ENCODE peak calls at places on chromosomes 5 and 9, in eight cellular contexts. One of them, this sample, is unnamed.

GRCh38 chr5:163585206-163585605 is 79.8 kb downstream of the MAT2B start:
- DNase-seq in GM12878: no peak
- DNase-seq in sigmoid colon: no peak
- DNase-seq in prostate gland: no peak
- DNase-seq in GM12891: no peak
- DNase-seq in SK-N-SH: no peak
- DNase-seq in GM23338: no peak
- DNase-seq in HCT116: no peak
- DNase-seq in this sample: no peak

GRCh38 chr5:36696059-36696673 is 89.8 kb downstream of the SLC1A3 start:
- DNase-seq in GM12891: no peak
- DNase-seq in prostate gland: peak
- DNase-seq in GM23338: peak
- DNase-seq in HCT116: peak
- DNase-seq in SK-N-SH: peak
- DNase-seq in sigmoid colon: peak
- DNase-seq in GM12878: no peak
- DNase-seq in this sample: peak

GRCh38 chr9:114216081-114216480 is 60.7 kb downstream of the COL27A1 start:
- DNase-seq in GM23338: no peak
- DNase-seq in GM12891: no peak
- DNase-seq in HCT116: no peak
- DNase-seq in sigmoid colon: no peak
- DNase-seq in prostate gland: peak
- DNase-seq in GM12878: no peak
- DNase-seq in SK-N-SH: peak
- DNase-seq in this sample: peak

GRCh38 chr5:14200312-14200990 is 57.3 kb downstream of the TRIO start:
- DNase-seq in GM23338: no peak
- DNase-seq in sigmoid colon: no peak
- DNase-seq in HCT116: no peak
- DNase-seq in GM12878: no peak
- DNase-seq in SK-N-SH: no peak
- DNase-seq in GM12891: no peak
- DNase-seq in prostate gland: no peak
- DNase-seq in this sample: no peak

GRCh38 chr9:15735083-15735974 is 182.5 kb downstream of the CCDC171 start:
- DNase-seq in prostate gland: peak
- DNase-seq in sigmoid colon: no peak
- DNase-seq in HCT116: no peak
- DNase-seq in GM12891: no peak
- DNase-seq in GM12878: no peak
- DNase-seq in SK-N-SH: no peak
- DNase-seq in GM23338: no peak
- DNase-seq in this sample: no peak

GRCh38 chr9:37371565-37372464 is 50.7 kb upstream of the GRHPR start:
- DNase-seq in sigmoid colon: no peak
- DNase-seq in SK-N-SH: no peak
- DNase-seq in prostate gland: no peak
- DNase-seq in HCT116: no peak
- DNase-seq in GM12891: no peak
- DNase-seq in GM23338: no peak
- DNase-seq in GM12878: peak
- DNase-seq in this sample: no peak

GRCh38 chr5:35626108-35626507 is 8.4 kb downstream of the SPEF2 start:
- DNase-seq in GM12878: no peak
- DNase-seq in GM12891: no peak
- DNase-seq in sigmoid colon: no peak
- DNase-seq in SK-N-SH: no peak
- DNase-seq in GM23338: no peak
- DNase-seq in HCT116: no peak
- DNase-seq in prostate gland: no peak
- DNase-seq in this sample: no peak

GRCh38 chr5:63055421-63055820 is 476.8 kb downstream of the LRRC70 start:
- DNase-seq in prostate gland: no peak
- DNase-seq in GM12891: no peak
- DNase-seq in SK-N-SH: no peak
- DNase-seq in GM23338: peak
- DNase-seq in sigmoid colon: no peak
- DNase-seq in GM12878: no peak
- DNase-seq in HCT116: no peak
- DNase-seq in this sample: no peak

GRCh38 chr9:129810788-129811187 is 7.8 kb downstream of the TOR1B start:
- DNase-seq in GM12878: no peak
- DNase-seq in GM12891: no peak
- DNase-seq in HCT116: no peak
- DNase-seq in SK-N-SH: no peak
- DNase-seq in GM23338: no peak
- DNase-seq in prostate gland: no peak
- DNase-seq in sigmoid colon: no peak
- DNase-seq in this sample: no peak

GRCh38 chr5:102536323-102536928 is 37.6 kb upstream of the SLCO6A1 start:
- DNase-seq in HCT116: peak
- DNase-seq in SK-N-SH: peak
- DNase-seq in prostate gland: no peak
- DNase-seq in GM12891: no peak
- DNase-seq in sigmoid colon: no peak
- DNase-seq in GM23338: no peak
- DNase-seq in GM12878: no peak
- DNase-seq in this sample: no peak

GRCh38 chr5:180133971-180134508 is 62.5 kb upstream of the RNF130 start:
- DNase-seq in HCT116: no peak
- DNase-seq in GM23338: no peak
- DNase-seq in sigmoid colon: no peak
- DNase-seq in GM12891: no peak
- DNase-seq in SK-N-SH: no peak
- DNase-seq in GM12878: no peak
- DNase-seq in prostate gland: no peak
- DNase-seq in this sample: no peak

GRCh38 chr5:176530983-176531901 is 6.0 kb downstream of the RNF44 start:
- DNase-seq in GM12891: no peak
- DNase-seq in sigmoid colon: peak
- DNase-seq in GM23338: no peak
- DNase-seq in SK-N-SH: peak
- DNase-seq in HCT116: no peak
- DNase-seq in prostate gland: no peak
- DNase-seq in GM12878: no peak
- DNase-seq in this sample: no peak

GRCh38 chr5:126428421-126428820 is 5.2 kb downstream of the GRAMD2B start:
- DNase-seq in SK-N-SH: no peak
- DNase-seq in GM12878: no peak
- DNase-seq in GM23338: no peak
- DNase-seq in GM12891: no peak
- DNase-seq in HCT116: no peak
- DNase-seq in sigmoid colon: no peak
- DNase-seq in prostate gland: no peak
- DNase-seq in this sample: no peak

GRCh38 chr9:104264431-104264830 is 170.3 kb downstream of the SMC2 start:
- DNase-seq in prostate gland: no peak
- DNase-seq in sigmoid colon: no peak
- DNase-seq in GM12878: no peak
- DNase-seq in HCT116: no peak
- DNase-seq in SK-N-SH: no peak
- DNase-seq in GM12891: no peak
- DNase-seq in GM23338: no peak
- DNase-seq in this sample: no peak

GRCh38 chr5:135031146-135031812 is 2.7 kb downstream of the PITX1 start:
- DNase-seq in GM12891: no peak
- DNase-seq in sigmoid colon: peak
- DNase-seq in SK-N-SH: peak
- DNase-seq in GM23338: peak
- DNase-seq in GM12878: no peak
- DNase-seq in prostate gland: no peak
- DNase-seq in HCT116: no peak
- DNase-seq in this sample: no peak

GRCh38 chr5:173495225-173495904 is 121.1 kb downstream of the BOD1 start:
- DNase-seq in HCT116: no peak
- DNase-seq in sigmoid colon: no peak
- DNase-seq in GM12891: no peak
- DNase-seq in GM12878: no peak
- DNase-seq in prostate gland: no peak
- DNase-seq in GM23338: no peak
- DNase-seq in SK-N-SH: no peak
- DNase-seq in this sample: no peak

GRCh38 chr9:114303977-114304376 is 18.9 kb upstream of the ORM1 start:
- DNase-seq in GM12891: no peak
- DNase-seq in prostate gland: no peak
- DNase-seq in GM12878: no peak
- DNase-seq in sigmoid colon: no peak
- DNase-seq in HCT116: no peak
- DNase-seq in GM23338: no peak
- DNase-seq in SK-N-SH: no peak
- DNase-seq in this sample: no peak

GRCh38 chr5:180161420-180162303 is 47.3 kb downstream of the RASGEF1C start:
- DNase-seq in prostate gland: no peak
- DNase-seq in GM12891: no peak
- DNase-seq in GM23338: peak
- DNase-seq in GM12878: no peak
- DNase-seq in SK-N-SH: peak
- DNase-seq in HCT116: no peak
- DNase-seq in sigmoid colon: peak
- DNase-seq in this sample: peak

GRCh38 chr9:95102572-95102971 is 214.9 kb downstream of the FANCC start:
- DNase-seq in GM12878: no peak
- DNase-seq in GM23338: peak
- DNase-seq in GM12891: no peak
- DNase-seq in SK-N-SH: no peak
- DNase-seq in sigmoid colon: no peak
- DNase-seq in prostate gland: no peak
- DNase-seq in HCT116: no peak
- DNase-seq in this sample: no peak
- TF ChIP-seq POLR2AphosphoS5 in GM12878: no peak
- TF ChIP-seq POLR2AphosphoS5 in GM23338: no peak
- TF ChIP-seq POLR2AphosphoS5 in GM12891: no peak
- TF ChIP-seq POLR2AphosphoS5 in SK-N-SH: no peak
- TF ChIP-seq POLR2AphosphoS5 in sigmoid colon: no peak
- TF ChIP-seq POLR2AphosphoS5 in prostate gland: no peak
- TF ChIP-seq POLR2AphosphoS5 in HCT116: no peak
- TF ChIP-seq POLR2AphosphoS5 in this sample: no peak

DNA sequence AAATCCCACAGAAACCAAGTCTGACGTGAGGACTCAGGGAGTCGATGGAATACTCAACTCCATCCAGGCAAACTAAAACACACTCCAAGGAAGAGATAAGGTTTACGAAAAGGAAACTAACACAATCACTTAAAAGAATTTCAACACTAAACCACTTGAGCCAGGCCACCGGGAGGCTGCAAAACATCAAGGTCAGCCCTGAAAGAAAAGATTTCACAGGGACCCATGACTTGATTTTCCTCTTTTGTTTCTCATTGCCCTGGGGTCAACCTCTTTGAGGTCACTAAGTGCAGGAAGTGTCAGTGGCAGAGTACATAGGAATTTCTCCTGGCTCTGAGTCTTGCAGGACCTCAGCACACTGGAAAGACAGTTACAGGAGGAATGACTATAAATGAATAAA is 77.8 kb upstream of the TARS1 start:
- DNase-seq in sigmoid colon: peak
- DNase-seq in GM12891: no peak
- DNase-seq in GM23338: peak
- DNase-seq in prostate gland: no peak
- DNase-seq in HCT116: no peak
- DNase-seq in GM12878: no peak
- DNase-seq in SK-N-SH: no peak
- DNase-seq in this sample: no peak
- TF ChIP-seq POLR2AphosphoS5 in sigmoid colon: peak
- TF ChIP-seq POLR2AphosphoS5 in GM12891: no peak
- TF ChIP-seq POLR2AphosphoS5 in GM23338: no peak
- TF ChIP-seq POLR2AphosphoS5 in prostate gland: no peak
- TF ChIP-seq POLR2AphosphoS5 in HCT116: no peak
- TF ChIP-seq POLR2AphosphoS5 in GM12878: no peak
- TF ChIP-seq POLR2AphosphoS5 in SK-N-SH: no peak
- TF ChIP-seq POLR2AphosphoS5 in this sample: no peak

GRCh38 chr9:35776018-35776417 is 15.4 kb upstream of the NPR2 start:
- DNase-seq in GM12891: no peak
- DNase-seq in sigmoid colon: no peak
- DNase-seq in GM23338: no peak
- DNase-seq in HCT116: no peak
- DNase-seq in prostate gland: no peak
- DNase-seq in GM12878: no peak
- DNase-seq in SK-N-SH: no peak
- DNase-seq in this sample: no peak

GRCh38 chr9:35771943-35772342 is 17.9 kb upstream of the MSMP start:
- DNase-seq in sigmoid colon: no peak
- DNase-seq in GM12891: no peak
- DNase-seq in HCT116: no peak
- DNase-seq in SK-N-SH: no peak
- DNase-seq in prostate gland: no peak
- DNase-seq in GM12878: no peak
- DNase-seq in GM23338: no peak
- DNase-seq in this sample: no peak

GRCh38 chr9:35771524-35771923 is 17.4 kb upstream of the MSMP start:
- DNase-seq in HCT116: no peak
- DNase-seq in sigmoid colon: no peak
- DNase-seq in GM23338: no peak
- DNase-seq in GM12878: no peak
- DNase-seq in SK-N-SH: no peak
- DNase-seq in prostate gland: peak
- DNase-seq in GM12891: no peak
- DNase-seq in this sample: no peak

GRCh38 chr9:35771079-35771441 is 17.0 kb upstream of the MSMP start:
- DNase-seq in GM12891: no peak
- DNase-seq in HCT116: no peak
- DNase-seq in prostate gland: peak
- DNase-seq in sigmoid colon: peak
- DNase-seq in GM12878: no peak
- DNase-seq in SK-N-SH: no peak
- DNase-seq in GM23338: no peak
- DNase-seq in this sample: peak

DNA sequence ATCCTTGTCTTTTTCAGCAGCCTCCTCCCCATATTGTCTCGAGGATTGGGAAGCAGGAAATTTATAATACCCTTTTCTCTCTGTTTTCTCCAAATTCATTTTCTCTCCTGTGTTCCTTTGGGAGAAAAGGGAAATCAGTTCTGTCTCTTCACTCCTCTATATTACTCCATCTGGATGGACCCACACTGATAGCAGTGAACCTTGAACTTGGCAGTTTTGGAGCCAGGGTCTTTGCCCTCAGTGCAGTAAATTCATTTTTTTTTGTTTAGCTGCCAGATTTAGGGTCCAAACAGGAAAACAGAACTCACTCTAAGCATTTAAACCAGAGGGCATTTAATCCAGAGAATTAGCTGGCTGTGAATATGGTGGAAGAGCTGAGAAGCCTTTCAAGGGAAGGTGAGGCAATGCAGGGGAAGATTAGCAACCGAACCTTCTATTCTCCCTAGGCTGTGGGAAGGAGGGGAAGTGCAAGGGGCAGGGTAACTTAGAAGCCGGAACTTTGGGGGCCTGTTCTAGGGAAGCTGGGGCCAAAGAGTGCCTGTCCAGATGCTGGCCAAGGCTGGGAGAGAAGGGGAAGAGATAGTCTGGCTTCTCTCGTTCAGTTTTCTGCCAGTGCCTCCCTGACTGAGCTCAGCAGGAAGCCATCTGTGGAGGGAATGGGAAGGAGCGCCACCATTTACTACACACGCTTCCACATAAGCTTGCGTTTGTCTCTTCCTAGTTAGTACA is 16.3 kb upstream of the NPR2 start:
- DNase-seq in SK-N-SH: no peak
- DNase-seq in sigmoid colon: peak
- DNase-seq in HCT116: no peak
- DNase-seq in GM23338: peak
- DNase-seq in prostate gland: no peak
- DNase-seq in GM12891: no peak
- DNase-seq in GM12878: no peak
- DNase-seq in this sample: no peak
- TF ChIP-seq POLR2AphosphoS5 in SK-N-SH: no peak
- TF ChIP-seq POLR2AphosphoS5 in sigmoid colon: no peak
- TF ChIP-seq POLR2AphosphoS5 in HCT116: no peak
- TF ChIP-seq POLR2AphosphoS5 in GM23338: no peak
- TF ChIP-seq POLR2AphosphoS5 in prostate gland: no peak
- TF ChIP-seq POLR2AphosphoS5 in GM12891: no peak
- TF ChIP-seq POLR2AphosphoS5 in GM12878: no peak
- TF ChIP-seq POLR2AphosphoS5 in this sample: no peak

GRCh38 chr9:123470121-123470851 is 114.3 kb downstream of the CRB2 start:
- DNase-seq in sigmoid colon: no peak
- DNase-seq in GM23338: no peak
- DNase-seq in GM12891: no peak
- DNase-seq in HCT116: no peak
- DNase-seq in GM12878: no peak
- DNase-seq in SK-N-SH: no peak
- DNase-seq in prostate gland: no peak
- DNase-seq in this sample: no peak
- TF ChIP-seq POLR2AphosphoS5 in sigmoid colon: no peak
- TF ChIP-seq POLR2AphosphoS5 in GM23338: no peak
- TF ChIP-seq POLR2AphosphoS5 in GM12891: no peak
- TF ChIP-seq POLR2AphosphoS5 in HCT116: no peak
- TF ChIP-seq POLR2AphosphoS5 in GM12878: no peak
- TF ChIP-seq POLR2AphosphoS5 in SK-N-SH: no peak
- TF ChIP-seq POLR2AphosphoS5 in prostate gland: no peak
- TF ChIP-seq POLR2AphosphoS5 in this sample: no peak